ENCODE peak calls at places on chromosome 2, in four cellular contexts. R is mesenchymal stem cell, U is fibroblast of lung, Z is tibial nerve. A is an unnamed sample. For H3K4me1, the result is how much of the 10 kb centered on the place peaks cover.

GRCh38 chr2:210227689-210228088 is 2.4 kb upstream of the ACADL start:
- DNase-seq in R (no peak), U (no peak), Z (no peak), A (no peak)

GRCh38 chr2:147345246-147345645 is 499.6 kb upstream of the ACVR2A start:
- DNase-seq in R (peak), U (peak), Z (no peak), A (peak)

GRCh38 chr2:212900715-212901114 is 250.7 kb downstream of the IKZF2 start:
- DNase-seq in R (no peak), U (no peak), Z (no peak), A (no peak)

GRCh38 chr2:203360833-203361430 is 32.7 kb downstream of the ABI2 start:
- DNase-seq in R (no peak), U (peak), Z (no peak), A (no peak)

GRCh38 chr2:54646170-54646927 is 77.1 kb upstream of the EML6 start:
- DNase-seq in R (peak), U (no peak), Z (no peak), A (no peak)

GRCh38 chr2:74291217-74291551 is 52.0 kb downstream of the SLC4A5 start:
- DNase-seq in R (no peak), U (no peak), Z (no peak), A (no peak)

GRCh38 chr2:44342854-44343253 is 18.4 kb downstream of the PREPL start:
- DNase-seq in R (peak), U (peak), Z (no peak), A (no peak)

GRCh38 chr2:157443795-157444642 is at the start of gene CYTIP:
- DNase-seq in R (no peak), U (no peak), Z (no peak), A (no peak)

GRCh38 chr2:144217853-144218633 is 301.9 kb downstream of the ZEB2 start:
- DNase-seq in R (no peak), U (peak), Z (no peak), A (no peak)

GRCh38 chr2:230657906-230658305 is 54.7 kb upstream of the CAB39 start:
- DNase-seq in R (no peak), U (no peak), Z (no peak), A (no peak)

GRCh38 chr2:27809761-27810241 is 38.3 kb downstream of the MRPL33 start:
- DNase-seq in R (peak), U (peak), Z (no peak), A (peak)

GRCh38 chr2:17752892-17753802 is 463 bp downstream of the SMC6 start:
- DNase-seq in R (peak), U (peak), Z (no peak), A (peak)

GRCh38 chr2:186887107-186888090 is 38.4 kb upstream of the ZSWIM2 start:
- DNase-seq in R (peak), U (peak), Z (peak), A (no peak)

GRCh38 chr2:130850788-130851623 is 14.3 kb downstream of the ARHGEF4 start:
- DNase-seq in R (no peak), U (no peak), Z (no peak), A (no peak)

GRCh38 chr2:223396993-223397392 is 205.2 kb downstream of the SCG2 start:
- DNase-seq in R (no peak), U (no peak), Z (no peak), A (no peak)

GRCh38 chr2:235300368-235301201 is 193.3 kb upstream of the AGAP1 start:
- DNase-seq in R (peak), U (peak), Z (no peak), A (peak)

GRCh38 chr2:24822049-24822706 is 29.0 kb downstream of the CENPO start:
- DNase-seq in R (no peak), U (no peak), Z (no peak), A (no peak)

GRCh38 chr2:158735822-158736580 is 59.1 kb upstream of the DAPL1 start:
- DNase-seq in R (no peak), U (no peak), Z (no peak), A (peak)

GRCh38 chr2:98895901-98896300 is 40.1 kb downstream of the CRACDL start:
- DNase-seq in R (no peak), U (no peak), Z (no peak), A (no peak)

GRCh38 chr2:204897561-204897960 is 352.3 kb downstream of the PARD3B start:
- DNase-seq in R (no peak), U (no peak), Z (no peak), A (no peak)

GRCh38 chr2:69926849-69927515 is 12.1 kb downstream of the MXD1 start:
- DNase-seq in R (peak), U (peak), Z (no peak), A (peak)

GRCh38 chr2:3434654-3435053 is 55.2 kb downstream of the TRAPPC12 start:
- DNase-seq in R (no peak), U (no peak), Z (no peak), A (no peak)

GRCh38 chr2:241271641-241272297 is 43.7 kb downstream of the HDLBP start:
- DNase-seq in R (peak), U (peak), Z (peak), A (peak)

GRCh38 chr2:118177318-118177717 is 89.0 kb downstream of the INSIG2 start:
- DNase-seq in R (no peak), U (no peak), Z (no peak), A (no peak)

GRCh38 chr2:3430740-3431490 is 51.4 kb downstream of the TRAPPC12 start:
- DNase-seq in R (no peak), U (no peak), Z (no peak), A (no peak)

GRCh38 chr2:46615555-46616487 is 136.5 kb downstream of the TMEM247 start:
- DNase-seq in R (peak), U (peak), Z (no peak), A (no peak)

GRCh38 chr2:176292608-176293007 is 23.4 kb downstream of the MTX2 start:
- DNase-seq in R (no peak), U (no peak), Z (no peak), A (no peak)

GRCh38 chr2:100052645-100053044 is 89.7 kb downstream of the AFF3 start:
- DNase-seq in R (no peak), U (no peak), Z (no peak), A (no peak)

GRCh38 chr2:181438298-181438697 is 18.9 kb upstream of the ITGA4 start:
- DNase-seq in R (no peak), U (no peak), Z (no peak), A (peak)

GRCh38 chr2:96693286-96694200 is 46.3 kb downstream of the LMAN2L start:
- DNase-seq in R (no peak), U (no peak), Z (no peak), A (no peak)

GRCh38 chr2:128639693-128640092 is 321.0 kb upstream of the HS6ST1 start:
- DNase-seq in R (no peak), U (no peak), Z (no peak), A (no peak)

GRCh38 chr2:109417701-109418335 is 195.9 kb downstream of the SEPTIN10 start:
- DNase-seq in R (no peak), U (no peak), Z (no peak), A (no peak)

GRCh38 chr2:19073522-19073921 is 284.9 kb downstream of the OSR1 start:
- DNase-seq in R (peak), U (peak), Z (no peak), A (peak)

GRCh38 chr2:236993-237539 is 26.8 kb downstream of the SH3YL1 start:
- DNase-seq in R (no peak), U (no peak), Z (no peak), A (no peak)

GRCh38 chr2:58097025-58097424 is 50.4 kb downstream of the VRK2 start:
- DNase-seq in R (no peak), U (no peak), Z (no peak), A (no peak)

GRCh38 chr2:113282747-113283533 is 4.2 kb upstream of the PAX8 start:
- DNase-seq in R (no peak), U (peak), Z (peak), A (peak)

GRCh38 chr2:69348781-69349180 is 38.2 kb downstream of the GFPT1 start:
- DNase-seq in R (no peak), U (no peak), Z (no peak), A (no peak)

GRCh38 chr2:20593072-20594034 is 57.5 kb downstream of the HS1BP3 start:
- DNase-seq in R (peak), U (peak), Z (peak), A (peak)

GRCh38 chr2:238682536-238682935 is 165.3 kb upstream of the TWIST2 start:
- DNase-seq in R (no peak), U (no peak), Z (no peak), A (no peak)

GRCh38 chr2:29455202-29455885 is 340.1 kb downstream of the CLIP4 start:
- DNase-seq in R (peak), U (no peak), Z (no peak), A (no peak)

GRCh38 chr2:127087780-127088495 is 19.0 kb downstream of the BIN1 start:
- DNase-seq in R (no peak), U (no peak), Z (no peak), A (no peak)

GRCh38 chr2:127088706-127089105 is 18.2 kb downstream of the BIN1 start:
- DNase-seq in R (no peak), U (no peak), Z (no peak), A (no peak)

GRCh38 chr2:127084611-127085031 is 22.3 kb downstream of the BIN1 start:
- DNase-seq in R (peak), U (no peak), Z (no peak), A (no peak)

GRCh38 chr2:127085260-127085666 is 21.7 kb downstream of the BIN1 start:
- DNase-seq in R (peak), U (no peak), Z (no peak), A (peak)

GRCh38 chr2:127086800-127087737 is 19.9 kb downstream of the BIN1 start:
- DNase-seq in R (peak), U (peak), Z (peak), A (no peak)
- H3K27ac ChIP-seq in R (peak), U (peak), Z (peak), A (no peak)

GRCh38 chr2:150487537-150488429 is at the start of gene RND3:
- DNase-seq in R (peak), U (peak), Z (peak), A (peak)

GRCh38 chr2:150494234-150494913 is 6.9 kb upstream of the RND3 start:
- DNase-seq in R (no peak), U (no peak), Z (no peak), A (no peak)

GRCh38 chr2:150491943-150492342 is 4.5 kb upstream of the RND3 start:
- DNase-seq in R (peak), U (peak), Z (no peak), A (peak)

GRCh38 chr2:150490466-150490865 is 3.0 kb upstream of the RND3 start:
- DNase-seq in R (no peak), U (no peak), Z (no peak), A (no peak)

DNA sequence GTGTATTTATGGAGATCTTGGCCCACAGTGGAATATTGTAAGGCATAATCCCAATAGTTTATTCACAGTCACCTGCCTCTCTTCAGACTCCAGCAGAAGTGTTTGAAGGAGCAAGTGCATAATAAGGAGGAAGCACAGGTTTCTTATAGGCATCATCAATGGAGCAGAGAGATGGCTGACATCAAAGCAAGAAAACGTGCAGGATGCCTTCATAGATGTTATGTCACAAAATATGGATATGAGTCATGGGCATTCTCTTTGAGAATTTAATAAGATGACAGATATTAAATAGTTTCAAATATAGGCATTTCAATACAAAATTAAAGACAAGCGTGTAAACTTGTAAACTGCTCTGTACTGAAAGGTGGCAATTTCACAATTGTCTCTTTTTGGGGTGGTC is 4.0 kb upstream of the RND3 start:
- DNase-seq in R (no peak), U (no peak), Z (no peak), A (no peak)
- H3K4me1 ChIP-seq in R (under half), U (under half), Z (under half), A (under half)

GRCh38 chr2:172380436-172381274 is 46.7 kb upstream of the ITGA6 start:
- DNase-seq in R (peak), U (peak), Z (no peak), A (no peak)
- H3K27ac ChIP-seq in R (no peak), U (no peak), Z (no peak), A (no peak)

DNA sequence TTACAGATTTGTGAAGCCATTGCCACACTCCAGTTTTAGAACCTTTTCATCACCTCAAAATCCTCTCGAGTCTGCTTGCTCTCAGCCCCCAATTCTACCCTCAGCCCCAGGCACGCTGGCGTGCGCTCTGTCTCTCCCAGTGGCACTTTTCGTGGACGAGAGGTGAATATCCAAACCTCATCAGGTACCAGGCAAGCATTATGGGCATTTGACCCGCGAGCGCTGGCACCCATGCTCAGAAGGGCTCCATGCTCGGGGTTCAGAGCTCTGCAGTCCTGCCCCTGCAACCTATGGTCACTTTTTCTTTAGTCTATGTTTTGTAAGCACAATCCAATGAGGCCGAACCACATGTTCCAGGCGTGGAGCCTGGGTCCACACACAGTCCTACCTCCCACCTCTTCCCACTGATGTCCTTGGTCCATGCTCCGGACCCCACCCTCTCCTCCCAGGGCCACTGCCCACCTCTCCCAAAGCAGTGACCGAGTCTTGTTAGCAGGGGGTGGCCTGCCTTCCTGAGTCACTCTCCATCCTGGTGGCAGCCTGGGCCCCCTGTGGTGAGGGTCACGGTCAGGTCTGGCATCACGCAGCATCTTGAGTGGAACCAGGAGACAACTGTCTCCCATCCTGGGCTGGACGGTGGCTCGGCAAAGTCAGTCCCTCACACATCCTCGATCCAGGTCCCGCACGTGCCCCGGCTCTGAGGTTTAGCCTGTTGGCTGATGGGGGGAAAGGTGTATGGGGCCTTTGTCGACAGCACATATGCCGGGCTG is 256.9 kb downstream of the NDUFA10 start:
- DNase-seq in R (no peak), U (no peak), Z (no peak), A (no peak)
- H3K4me1 ChIP-seq in R (under half), U (under half), Z (under half), A (under half)

GRCh38 chr2:9225806-9226205 is 19.2 kb downstream of the ASAP2 start:
- DNase-seq in R (no peak), U (no peak), Z (no peak), A (no peak)
- H3K27ac ChIP-seq in R (no peak), U (no peak), Z (no peak), A (no peak)

DNA sequence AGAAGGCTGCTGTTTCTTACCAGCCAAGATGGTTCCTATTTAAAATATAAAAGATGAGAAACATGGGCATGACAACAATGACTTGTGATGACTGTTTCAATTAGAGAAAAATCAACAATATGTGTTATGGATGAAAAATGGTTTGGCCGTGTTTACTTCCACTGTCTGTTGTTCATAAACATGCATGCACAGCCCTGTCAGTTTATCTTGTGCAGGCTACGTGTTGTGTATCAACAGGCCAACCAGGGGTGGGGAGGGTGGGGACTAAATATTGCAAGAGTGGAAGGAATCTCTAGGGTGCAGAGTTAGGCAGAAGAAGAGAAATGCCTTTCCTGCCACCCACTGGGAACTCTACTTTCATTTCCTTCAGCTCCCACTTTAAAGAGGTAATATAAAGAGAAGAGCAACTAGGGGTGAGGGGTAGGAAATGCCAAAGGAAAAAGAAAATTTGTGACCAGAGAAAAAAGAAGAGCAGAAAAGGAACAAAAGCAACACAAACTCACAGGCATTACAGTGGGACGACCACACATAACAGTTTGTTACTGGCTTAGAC is 116.8 kb upstream of the MEIS1 start:
- DNase-seq in R (no peak), U (no peak), Z (no peak), A (no peak)
- H3K4me1 ChIP-seq in R (under half), U (under half), Z (under half), A (under half)

GRCh38 chr2:9780368-9781130 is 62.7 kb upstream of the TAF1B start:
- DNase-seq in R (no peak), U (no peak), Z (no peak), A (peak)

GRCh38 chr2:9779572-9780264 is 63.6 kb upstream of the TAF1B start:
- DNase-seq in R (no peak), U (no peak), Z (no peak), A (no peak)

GRCh38 chr2:9781252-9781651 is 62.0 kb upstream of the TAF1B start:
- DNase-seq in R (no peak), U (no peak), Z (no peak), A (peak)

GRCh38 chr2:9778471-9779402 is 64.5 kb upstream of the TAF1B start:
- DNase-seq in R (no peak), U (no peak), Z (no peak), A (no peak)

GRCh38 chr2:9782197-9782719 is 61.0 kb upstream of the TAF1B start:
- DNase-seq in R (no peak), U (no peak), Z (no peak), A (peak)
- H3K27ac ChIP-seq in R (no peak), U (no peak), Z (no peak), A (peak)

DNA sequence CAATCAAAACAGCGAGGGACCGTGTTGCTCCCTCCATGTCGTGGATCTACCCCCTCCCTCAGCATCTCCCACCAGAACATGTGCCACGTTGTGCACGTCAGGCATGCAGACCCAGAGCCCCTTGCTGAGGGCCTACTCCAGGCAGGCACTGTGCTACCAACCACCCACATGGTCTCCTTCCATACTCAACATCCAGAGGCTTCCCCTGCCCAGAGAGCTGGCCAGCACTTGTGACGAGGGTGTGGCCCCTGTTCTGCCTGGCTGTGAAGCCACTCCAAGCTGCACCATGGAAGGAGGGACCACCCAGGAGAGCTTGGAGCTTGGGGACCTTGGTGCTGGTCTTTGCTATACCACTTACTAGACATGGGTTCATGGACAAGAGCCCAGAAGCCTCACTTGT is 40.5 kb downstream of the REEP1 start:
- DNase-seq in R (no peak), U (no peak), Z (no peak), A (no peak)
- H3K4me1 ChIP-seq in R (under half), U (under half), Z (under half), A (under half)

GRCh38 chr2:137157851-137158250 is 392.5 kb downstream of the THSD7B start:
- DNase-seq in R (no peak), U (no peak), Z (no peak), A (no peak)

GRCh38 chr2:137151731-137152130 is 386.4 kb downstream of the THSD7B start:
- DNase-seq in R (no peak), U (no peak), Z (no peak), A (no peak)

GRCh38 chr2:137161250-137161649 is 395.9 kb downstream of the THSD7B start:
- DNase-seq in R (no peak), U (no peak), Z (no peak), A (no peak)

DNA sequence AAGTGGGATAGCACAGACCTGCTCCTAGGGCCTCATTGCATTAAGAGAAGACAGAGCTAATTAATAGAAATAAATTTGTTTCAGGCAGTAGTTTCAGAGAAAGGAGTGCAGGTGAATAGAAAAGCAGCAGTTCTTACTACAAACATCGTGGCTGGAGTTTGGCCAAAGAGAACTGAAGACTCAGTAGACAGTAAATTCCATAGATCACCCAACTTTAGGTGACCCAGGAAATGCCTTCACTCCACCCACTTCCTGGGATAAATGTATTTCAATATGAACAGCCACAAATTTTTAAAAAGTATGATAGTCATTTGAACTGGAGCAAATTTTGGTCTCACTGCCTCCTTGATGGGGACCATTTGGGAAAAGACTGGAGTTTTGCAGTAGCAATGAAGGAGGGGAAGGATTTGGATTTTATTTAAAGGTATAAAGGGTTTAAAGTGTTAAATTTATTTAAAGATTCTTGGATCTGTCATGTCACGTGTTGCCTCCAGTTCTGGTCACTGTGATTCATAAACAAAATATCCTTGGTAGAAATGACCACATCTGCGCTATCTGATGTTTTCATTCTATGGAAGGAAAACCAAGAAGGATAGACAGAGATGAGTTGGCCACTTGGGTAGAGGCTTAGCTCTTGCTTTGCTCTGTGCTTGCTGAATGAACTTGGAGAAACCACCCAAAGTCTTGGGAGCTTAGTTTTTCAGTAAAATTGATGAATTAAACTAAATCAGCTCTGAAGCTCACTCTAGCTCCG is 390.2 kb downstream of the THSD7B start:
- DNase-seq in R (no peak), U (no peak), Z (no peak), A (peak)
- H3K27ac ChIP-seq in R (no peak), U (no peak), Z (no peak), A (no peak)

A was measured in mammary epithelial cell.